ENCODE peak calls at places on chromosomes 12 and 14, in four cellular contexts. J is WTC11, C is A549, N is IMR-90. M is an unnamed sample.

GRCh38 chr12:68111995-68112394 is 47.5 kb downstream of the IFNG start:
- DNase-seq in N (no peak), C (no peak), J (no peak), M (no peak)

GRCh38 chr12:43099691-43100163 is 452.3 kb downstream of the ADAMTS20 start:
- DNase-seq in J (no peak), N (peak), C (no peak), M (no peak)

GRCh38 chr14:65255583-65256443 is 153.5 kb upstream of the MAX start:
- DNase-seq in N (no peak), C (peak), J (peak), M (peak)

GRCh38 chr14:97456958-97457357 is 659.8 kb downstream of the VRK1 start:
- DNase-seq in C (no peak), N (no peak), J (no peak), M (no peak)

GRCh38 chr12:26345471-26346003 is 150.2 kb downstream of the SSPN start:
- DNase-seq in J (no peak), C (no peak), N (peak), M (no peak)

GRCh38 chr12:49019435-49020317 is 1.1 kb upstream of the PRKAG1 start:
- DNase-seq in C (peak), N (peak), J (peak), M (peak)

GRCh38 chr14:68771631-68772030 is 21.2 kb downstream of the ZFP36L1 start:
- DNase-seq in C (no peak), N (no peak), J (no peak), M (no peak)

GRCh38 chr12:90510948-90511347 is 444.0 kb downstream of the CCER1 start:
- DNase-seq in C (no peak), J (no peak), N (peak), M (no peak)

GRCh38 chr12:28202374-28203130 is 12.3 kb downstream of the CCDC91 start:
- DNase-seq in C (peak), J (no peak), N (no peak), M (peak)

GRCh38 chr14:72781476-72782181 is 112.3 kb downstream of the DPF3 start:
- DNase-seq in C (peak), N (peak), J (no peak), M (no peak)

GRCh38 chr12:66066071-66066928 is 64.2 kb downstream of the LLPH start:
- DNase-seq in C (no peak), J (no peak), N (peak), M (no peak)

GRCh38 chr14:64733899-64734298 is 29.7 kb downstream of the PLEKHG3 start:
- DNase-seq in J (no peak), N (no peak), C (no peak), M (no peak)

GRCh38 chr14:73283592-73284379 is 46.5 kb downstream of the PAPLN start:
- DNase-seq in C (peak), J (peak), N (peak), M (no peak)

GRCh38 chr12:92551853-92552397 is 150.9 kb upstream of the PLEKHG7 start:
- DNase-seq in C (peak), J (no peak), N (peak), M (no peak)

GRCh38 chr14:77556946-77557345 is 58.3 kb upstream of the ISM2 start:
- DNase-seq in J (no peak), C (no peak), N (no peak), M (no peak)

GRCh38 chr12:30797689-30798088 is 42.9 kb upstream of the CAPRIN2 start:
- DNase-seq in N (no peak), J (no peak), C (no peak), M (no peak)

GRCh38 chr12:11812558-11813421 is 163.3 kb downstream of the ETV6 start:
- DNase-seq in C (no peak), N (peak), J (peak), M (peak)

GRCh38 chr14:34770901-34771300 is 56.5 kb upstream of the CFL2 start:
- DNase-seq in J (no peak), C (no peak), N (no peak), M (no peak)
- TF ChIP-seq USF2 in J (no peak), C (no peak), N (peak), M (no peak)

GRCh38 chr14:61927521-61927920 is 165.3 kb downstream of the SNAPC1 start:
- DNase-seq in C (peak), N (peak), J (no peak), M (no peak)
- TF ChIP-seq USF2 in C (no peak), N (no peak), J (no peak), M (no peak)

GRCh38 chr14:90513151-90514014 is 116.6 kb downstream of the CALM1 start:
- DNase-seq in C (peak), J (no peak), N (peak), M (no peak)

GRCh38 chr14:90514015-90514398 is 117.2 kb downstream of the CALM1 start:
- DNase-seq in J (no peak), C (no peak), N (no peak), M (no peak)

GRCh38 chr14:90511795-90512331 is 115.0 kb downstream of the CALM1 start:
- DNase-seq in J (no peak), N (no peak), C (no peak), M (no peak)

GRCh38 chr14:90511252-90511651 is 114.4 kb downstream of the CALM1 start:
- DNase-seq in N (no peak), C (no peak), J (no peak), M (no peak)

DNA sequence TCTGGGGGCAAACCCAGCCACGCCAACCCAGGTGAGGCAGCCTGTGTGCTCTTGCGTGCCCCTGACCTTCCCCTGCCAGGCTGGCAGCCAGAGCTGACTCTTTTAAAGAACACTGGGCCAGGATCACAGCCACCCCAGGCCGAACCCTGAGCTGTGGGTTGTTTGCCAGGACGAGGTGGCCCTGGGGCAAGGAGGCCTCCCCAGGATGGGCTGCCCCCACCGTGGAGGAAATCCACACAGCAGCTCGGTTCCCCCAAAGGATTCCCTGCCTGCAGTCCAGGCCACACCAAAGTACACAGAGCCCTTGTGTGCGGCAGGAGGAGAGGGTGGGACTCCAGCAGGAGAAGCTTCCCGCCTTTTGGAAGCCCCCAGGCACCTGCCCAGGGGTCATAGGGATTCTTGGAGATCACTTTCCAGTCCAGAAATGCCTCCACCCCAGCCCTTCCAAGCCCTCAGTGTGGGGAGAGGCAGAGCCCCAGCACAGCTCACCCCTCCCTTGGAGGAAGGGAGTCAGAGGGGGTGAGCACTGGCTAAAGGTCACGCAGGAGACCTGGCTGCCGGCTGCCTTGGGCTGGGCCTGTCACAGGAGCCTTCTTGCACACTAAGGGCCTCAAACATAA is 115.6 kb downstream of the CALM1 start:
- DNase-seq in C (no peak), J (no peak), N (no peak), M (no peak)
- TF ChIP-seq USF2 in C (no peak), J (no peak), N (no peak), M (no peak)

GRCh38 chr14:26414933-26415332 is 182.9 kb downstream of the NOVA1 start:
- DNase-seq in J (no peak), C (peak), N (no peak), M (no peak)
- TF ChIP-seq USF2 in J (no peak), C (no peak), N (no peak), M (no peak)

DNA sequence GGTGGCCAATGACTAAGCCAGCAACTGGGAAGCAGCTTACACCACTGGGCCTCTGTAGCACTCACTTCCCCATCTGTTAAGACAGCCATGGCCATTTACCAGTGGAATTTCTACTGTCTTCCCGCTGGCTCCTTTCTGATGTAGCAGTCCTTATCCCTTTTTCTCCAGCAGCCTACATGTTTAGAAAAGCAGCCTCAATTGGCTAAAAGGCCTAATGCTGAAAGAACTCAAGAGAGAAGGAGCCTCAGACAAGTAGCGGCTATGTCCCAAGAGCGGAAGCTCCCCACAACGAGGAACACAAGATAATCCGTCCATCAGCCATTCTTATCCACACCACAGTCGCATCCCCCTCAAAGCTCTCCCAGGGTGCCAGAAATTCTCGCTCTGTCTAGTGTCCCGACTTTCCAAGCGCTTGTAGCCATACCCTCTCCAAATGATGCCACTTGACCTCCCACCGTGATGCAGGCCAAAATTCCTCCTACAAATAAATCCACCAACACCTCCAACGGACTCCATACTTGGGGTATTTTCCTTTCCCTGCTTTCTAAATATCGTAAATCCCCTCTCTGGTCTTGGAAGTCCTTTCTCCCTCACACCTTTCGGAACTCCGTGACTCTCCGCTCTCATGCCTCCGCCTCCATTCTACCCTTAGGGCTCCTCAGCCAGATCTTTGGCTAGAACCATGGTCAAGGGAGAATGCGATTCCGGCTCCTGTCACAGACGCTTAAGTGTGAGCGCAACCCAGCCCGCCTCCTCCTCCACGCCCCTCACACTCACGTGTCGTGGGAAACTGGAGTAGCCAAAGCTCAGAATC is 527 bp downstream of the M6PR start:
- DNase-seq in N (peak), J (no peak), C (peak), M (peak)
- TF ChIP-seq USF2 in N (no peak), J (no peak), C (no peak), M (no peak)

DNA sequence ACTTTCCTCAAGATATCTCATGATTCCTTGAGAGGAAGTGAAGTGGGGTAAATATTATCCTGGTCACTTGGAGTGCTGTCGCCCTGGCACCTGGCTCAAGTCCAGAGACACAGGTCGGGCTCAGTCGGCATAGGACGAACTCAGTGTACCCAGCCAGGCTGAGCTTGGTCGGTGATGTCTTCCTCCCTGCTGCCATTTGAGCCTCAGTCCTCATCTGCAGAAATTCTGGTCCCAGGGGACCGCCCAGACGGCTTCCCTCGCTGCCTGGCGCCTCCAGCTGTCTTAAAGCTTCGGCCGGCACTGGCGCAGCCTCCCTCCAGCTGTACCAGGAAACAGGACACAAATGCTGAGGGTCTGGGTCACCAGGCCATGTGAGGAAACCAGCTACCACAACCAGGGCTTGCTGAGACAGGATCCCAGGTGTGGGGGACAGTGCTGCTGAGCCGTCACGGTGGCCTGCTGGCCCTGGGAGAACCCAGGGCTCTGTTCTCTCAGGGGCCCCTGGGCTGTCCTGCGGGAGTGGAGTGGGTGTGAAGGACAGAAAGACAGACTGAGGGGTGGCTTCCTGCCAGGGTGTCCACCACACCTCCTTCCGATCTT is 5.0 kb upstream of the KLC1 start:
- DNase-seq in N (no peak), C (no peak), J (no peak), M (no peak)
- TF ChIP-seq USF2 in N (no peak), C (no peak), J (no peak), M (no peak)

GRCh38 chr12:75878382-75878720 is 153.2 kb downstream of the PHLDA1 start:
- DNase-seq in N (peak), C (no peak), J (no peak), M (no peak)
- TF ChIP-seq USF2 in N (no peak), C (no peak), J (no peak), M (no peak)

GRCh38 chr12:47021298-47021697 is 58.1 kb upstream of the PCED1B start:
- DNase-seq in N (peak), C (peak), J (no peak), M (peak)
- TF ChIP-seq USF2 in N (no peak), C (no peak), J (no peak), M (no peak)

DNA sequence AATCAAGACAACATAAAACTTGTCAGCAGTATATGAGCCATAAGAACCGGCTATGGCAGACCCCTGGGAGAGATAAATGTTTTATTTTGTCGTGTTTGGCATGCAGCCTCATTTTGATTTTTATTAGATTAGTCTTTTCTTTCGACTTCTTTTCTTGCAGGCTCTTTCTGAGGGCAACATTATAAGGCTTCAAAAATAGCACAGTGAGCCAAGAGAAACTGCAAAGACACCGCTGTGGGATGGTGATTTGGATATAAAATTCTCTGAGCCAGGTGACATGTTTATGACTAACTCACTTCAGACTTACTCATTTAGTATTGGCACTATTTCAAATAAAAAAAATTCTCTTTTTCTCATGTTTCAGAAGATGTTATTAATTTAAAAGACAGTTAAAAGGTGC is 96.8 kb upstream of the PKP2 start:
- DNase-seq in C (no peak), J (no peak), N (no peak), M (no peak)
- TF ChIP-seq USF2 in C (no peak), J (no peak), N (no peak), M (no peak)

DNA sequence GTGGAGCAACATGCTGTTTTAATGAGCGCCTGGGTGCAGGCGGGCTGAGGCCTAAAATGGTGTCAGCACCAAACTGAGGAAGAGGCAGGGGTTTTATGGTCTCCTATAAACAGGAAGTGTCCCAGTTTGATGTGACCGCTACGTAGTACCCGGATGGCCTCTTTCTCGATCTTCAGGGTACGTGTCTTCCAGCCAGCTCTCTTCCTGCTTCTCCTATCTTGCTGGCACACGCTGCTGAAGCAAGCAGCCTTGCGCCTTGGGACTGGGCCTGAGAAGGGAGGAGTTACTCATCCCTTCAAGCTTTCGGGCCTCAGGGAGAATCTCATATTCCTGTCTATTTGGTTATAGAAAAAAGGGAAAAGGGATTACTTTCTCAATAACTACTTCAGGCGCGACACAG is 28.2 kb upstream of the RNASE1 start:
- DNase-seq in J (no peak), N (no peak), C (no peak), M (no peak)
- TF ChIP-seq USF2 in J (no peak), N (no peak), C (no peak), M (no peak)